ENCODE peak calls at places on chromosomes 1 and 21, in six cellular contexts. L is T-helper 1 cell, X is AG08396, V is AG04450, Z is aorta, I is lower leg skin. Y is an unnamed sample.

GRCh38 chr1:11535761-11536572 is 57.0 kb downstream of the DISP3 start:
- DNase-seq in I (no peak), V (no peak), Z (no peak), L (no peak), X (peak), Y (no peak)

GRCh38 chr1:37755290-37755689 is 9.6 kb downstream of the EPHA10 start:
- DNase-seq in I (no peak), L (no peak), Z (no peak), X (peak), V (no peak), Y (no peak)

GRCh38 chr1:27006683-27007082 is 6.0 kb downstream of the TENT5B start:
- DNase-seq in V (no peak), X (no peak), Z (no peak), I (no peak), L (no peak), Y (no peak)

GRCh38 chr1:156821801-156822200 is 5.2 kb upstream of the SH2D2A start:
- DNase-seq in X (no peak), V (no peak), I (no peak), L (no peak), Z (peak), Y (no peak)

GRCh38 chr1:183417691-183418491 is at the start of gene NMNAT2:
- DNase-seq in V (no peak), X (peak), Z (no peak), L (no peak), I (peak), Y (no peak)

GRCh38 chr1:88422037-88422436 is 262.0 kb upstream of the PKN2 start:
- DNase-seq in I (no peak), V (no peak), L (no peak), X (no peak), Z (no peak), Y (no peak)

GRCh38 chr1:178374016-178374415 is 122.7 kb downstream of the CLEC20A start:
- DNase-seq in V (no peak), L (no peak), I (no peak), X (no peak), Z (no peak), Y (no peak)

GRCh38 chr1:22290611-22291010 is 147.7 kb upstream of the WNT4 start:
- DNase-seq in V (no peak), L (no peak), X (no peak), I (peak), Z (peak), Y (no peak)

GRCh38 chr1:22728751-22729399 is 18.2 kb downstream of the EPHB2 start:
- DNase-seq in L (no peak), I (no peak), X (no peak), V (no peak), Z (no peak), Y (no peak)

GRCh38 chr1:242129103-242129502 is 130.2 kb upstream of the MAP1LC3C start:
- DNase-seq in X (no peak), Z (no peak), I (no peak), L (no peak), V (no peak), Y (no peak)

GRCh38 chr1:218403300-218403699 is 58.2 kb downstream of the TGFB2 start:
- DNase-seq in V (no peak), X (no peak), I (no peak), L (no peak), Z (no peak), Y (no peak)

GRCh38 chr1:201383647-201384405 is 6.3 kb upstream of the TNNT2 start:
- DNase-seq in I (no peak), V (peak), X (peak), Z (no peak), L (no peak), Y (peak)

GRCh38 chr1:62595647-62596046 is 1.7 kb upstream of the ANGPTL3 start:
- DNase-seq in V (no peak), Z (no peak), I (no peak), X (no peak), L (no peak), Y (no peak)

GRCh38 chr1:114482585-114482984 is 28.4 kb downstream of the TRIM33 start:
- DNase-seq in I (no peak), X (no peak), Z (no peak), L (peak), V (no peak), Y (no peak)

GRCh38 chr1:158039380-158039779 is 45.9 kb downstream of the KIRREL1 start:
- DNase-seq in V (no peak), I (no peak), L (no peak), Z (no peak), X (no peak), Y (no peak)

GRCh38 chr1:21652937-21653743 is 16.0 kb downstream of the RAP1GAP start:
- DNase-seq in I (no peak), Z (no peak), V (no peak), X (no peak), L (no peak), Y (no peak)

GRCh38 chr1:245153645-245154428 is 948 bp upstream of the KIF26B start:
- DNase-seq in I (peak), Z (peak), V (no peak), X (peak), L (no peak), Y (no peak)

GRCh38 chr1:200890818-200891773 is 3.6 kb upstream of the INAVA start:
- DNase-seq in V (no peak), X (peak), I (no peak), L (no peak), Z (peak), Y (no peak)

GRCh38 chr1:1019122-1019999 is 559 bp upstream of the AGRN start:
- DNase-seq in V (peak), I (peak), Z (peak), L (peak), X (peak), Y (peak)

GRCh38 chr21:28805885-28806284 is 186.8 kb downstream of the LTN1 start:
- DNase-seq in X (peak), V (peak), Z (no peak), L (no peak), I (no peak), Y (no peak)

GRCh38 chr1:228445867-228446584 is 29.4 kb upstream of the TRIM17 start:
- DNase-seq in I (peak), X (peak), V (no peak), L (no peak), Z (peak), Y (no peak)

GRCh38 chr1:48291421-48291820 is 68.9 kb downstream of the SLC5A9 start:
- DNase-seq in V (no peak), I (no peak), Z (no peak), X (no peak), L (no peak), Y (no peak)

GRCh38 chr1:225280563-225280962 is 147.3 kb downstream of the LBR start:
- DNase-seq in L (no peak), I (no peak), V (no peak), X (no peak), Z (no peak), Y (no peak)

GRCh38 chr21:45153358-45154318 is 79.3 kb downstream of the ADARB1 start:
- DNase-seq in Z (peak), X (peak), V (no peak), L (no peak), I (peak), Y (no peak)

GRCh38 chr21:46500224-46500861 is 41.7 kb downstream of the DIP2A start:
- DNase-seq in Z (no peak), X (peak), I (no peak), V (no peak), L (no peak), Y (no peak)

GRCh38 chr1:26336477-26337205 is 17.3 kb downstream of the CRYBG2 start:
- DNase-seq in Z (peak), V (no peak), I (peak), X (peak), L (peak), Y (peak)

GRCh38 chr21:17775431-17776126 is 43.6 kb downstream of the C21orf91 start:
- DNase-seq in Z (no peak), V (no peak), I (no peak), L (peak), X (no peak), Y (no peak)

GRCh38 chr1:76109404-76109803 is 34.9 kb downstream of the ST6GALNAC3 start:
- DNase-seq in Z (no peak), L (no peak), V (no peak), I (no peak), X (no peak), Y (no peak)

GRCh38 chr1:38077523-38078147 is 31.0 kb upstream of the POU3F1 start:
- DNase-seq in Z (no peak), I (no peak), V (no peak), L (no peak), X (no peak), Y (no peak)

GRCh38 chr1:101438359-101438758 is 201.5 kb downstream of the S1PR1 start:
- DNase-seq in L (peak), V (no peak), I (no peak), Z (no peak), X (peak), Y (no peak)

GRCh38 chr1:208570362-208570761 is 326.2 kb upstream of the PLXNA2 start:
- DNase-seq in I (no peak), V (no peak), L (no peak), X (no peak), Z (no peak), Y (no peak)

GRCh38 chr1:202964755-202965440 is 2.2 kb downstream of the CYB5R1 start:
- DNase-seq in V (no peak), I (no peak), X (no peak), L (no peak), Z (no peak), Y (peak)

GRCh38 chr1:31372961-31373896 is at the start of gene FABP3:
- DNase-seq in L (no peak), Z (peak), X (peak), V (no peak), I (peak), Y (peak)

GRCh38 chr21:44702973-44703730 is 6.2 kb downstream of the KRTAP10-12 start:
- DNase-seq in I (peak), Z (no peak), V (no peak), X (no peak), L (no peak), Y (no peak)

GRCh38 chr1:181028241-181029014 is 5.4 kb upstream of the MR1 start:
- DNase-seq in V (peak), I (no peak), X (peak), L (no peak), Z (no peak), Y (no peak)

GRCh38 chr21:39384674-39385298 is 35.9 kb upstream of the HMGN1 start:
- DNase-seq in X (no peak), I (no peak), L (no peak), Z (no peak), V (no peak), Y (no peak)

Y was measured in gastrocnemius medialis.